ENCODE peak calls at places on chromosomes 12 and 14, in five cellular contexts. L, A, E, C and X are unnamed samples.

GRCh38 chr12:102484017-102484731 is 3.8 kb upstream of the IGF1 start:
- DNase-seq in A (peak; percentile 11), L (peak; percentile 39), C (peak; percentile 78), E (peak; percentile 73), X (peak; percentile 16)

GRCh38 chr12:2675776-2676175 is 119.0 kb upstream of the FKBP4 start:
- DNase-seq in A (no peak), C (no peak), E (no peak), L (no peak), X (no peak)

GRCh38 chr14:104133496-104133895 is 4.9 kb upstream of the KIF26A start:
- DNase-seq in E (no peak), C (no peak), A (no peak), L (no peak), X (no peak)

GRCh38 chr12:114769634-114770033 is 85.7 kb upstream of the TBX3 start:
- DNase-seq in L (no peak), E (no peak), C (no peak), A (no peak), X (peak; percentile 26)

GRCh38 chr12:108457734-108458361 is 57.2 kb upstream of the FICD start:
- DNase-seq in L (no peak), E (no peak), C (no peak), A (no peak), X (no peak)

GRCh38 chr12:109087250-109087649 is 6.0 kb downstream of the ALKBH2 start:
- DNase-seq in L (no peak), E (no peak), A (no peak), C (no peak), X (peak; percentile 1)

GRCh38 chr12:122909442-122910288 is 13.7 kb upstream of the VPS37B start:
- DNase-seq in A (no peak), C (no peak), E (peak; percentile 33), L (no peak), X (no peak)

GRCh38 chr14:74522740-74523139 is 29.2 kb downstream of the ISCA2 start:
- DNase-seq in A (no peak), C (no peak), L (no peak), E (no peak), X (no peak)

GRCh38 chr14:35628989-35629388 is 95.0 kb downstream of the INSM2 start:
- DNase-seq in C (no peak), E (no peak), L (peak; percentile 3), A (no peak), X (no peak)

GRCh38 chr12:51371295-51371953 is 19.8 kb downstream of the GALNT6 start:
- DNase-seq in L (peak; percentile 98), C (no peak), E (peak; percentile 56), A (peak; percentile 97), X (peak; percentile 95)

GRCh38 chr12:10721654-10722501 is 1.2 kb downstream of the YBX3 start:
- DNase-seq in A (peak; percentile 98), E (peak; percentile 91), C (peak; percentile 56), L (peak; percentile 96), X (peak; percentile 97)

GRCh38 chr12:106098691-106099200 is 40.0 kb downstream of the NUAK1 start:
- DNase-seq in A (no peak), C (no peak), E (peak; percentile 42), L (no peak), X (no peak)

GRCh38 chr12:113722747-113723146 is 243.4 kb downstream of the RBM19 start:
- DNase-seq in C (no peak), A (no peak), E (no peak), L (no peak), X (no peak)

GRCh38 chr14:59177229-59177628 is 11.2 kb upstream of the DAAM1 start:
- DNase-seq in L (no peak), C (no peak), E (no peak), A (no peak), X (no peak)

GRCh38 chr12:101165319-101165718 is 44.7 kb downstream of the SLC5A8 start:
- DNase-seq in L (no peak), A (no peak), E (no peak), C (no peak), X (peak; percentile 47)

GRCh38 chr12:10241781-10242180 is 29.1 kb downstream of the GABARAPL1 start:
- DNase-seq in L (no peak), C (no peak), A (no peak), E (peak; percentile 30), X (no peak)

GRCh38 chr14:62661818-62662217 is 383.4 kb downstream of the KCNH5 start:
- DNase-seq in C (peak; percentile 7), E (peak; percentile 80), A (peak; percentile 26), L (peak; percentile 32), X (peak; percentile 59)

GRCh38 chr12:24069532-24070395 is 120.3 kb upstream of the SOX5 start:
- DNase-seq in A (peak; percentile 43), C (no peak), E (peak; percentile 77), L (peak; percentile 39), X (peak; percentile 29)

GRCh38 chr12:45208604-45209487 is 7.0 kb upstream of the ANO6 start:
- DNase-seq in E (no peak), L (peak; percentile 49), A (peak; percentile 37), C (no peak), X (peak; percentile 25)

GRCh38 chr14:20429801-20430669 is 5.9 kb downstream of the KLHL33 start:
- DNase-seq in E (no peak), A (no peak), L (no peak), C (no peak), X (no peak)

GRCh38 chr12:7797698-7798398 is 8.6 kb downstream of the NANOG start:
- DNase-seq in C (no peak), A (peak; percentile 10), L (peak; percentile 25), E (peak; percentile 12), X (peak; percentile 40)

GRCh38 chr14:60509438-60510253 is 700 bp downstream of the SIX6 start:
- DNase-seq in L (peak; percentile 29), E (no peak), C (no peak), A (no peak), X (peak; percentile 24)

DNA sequence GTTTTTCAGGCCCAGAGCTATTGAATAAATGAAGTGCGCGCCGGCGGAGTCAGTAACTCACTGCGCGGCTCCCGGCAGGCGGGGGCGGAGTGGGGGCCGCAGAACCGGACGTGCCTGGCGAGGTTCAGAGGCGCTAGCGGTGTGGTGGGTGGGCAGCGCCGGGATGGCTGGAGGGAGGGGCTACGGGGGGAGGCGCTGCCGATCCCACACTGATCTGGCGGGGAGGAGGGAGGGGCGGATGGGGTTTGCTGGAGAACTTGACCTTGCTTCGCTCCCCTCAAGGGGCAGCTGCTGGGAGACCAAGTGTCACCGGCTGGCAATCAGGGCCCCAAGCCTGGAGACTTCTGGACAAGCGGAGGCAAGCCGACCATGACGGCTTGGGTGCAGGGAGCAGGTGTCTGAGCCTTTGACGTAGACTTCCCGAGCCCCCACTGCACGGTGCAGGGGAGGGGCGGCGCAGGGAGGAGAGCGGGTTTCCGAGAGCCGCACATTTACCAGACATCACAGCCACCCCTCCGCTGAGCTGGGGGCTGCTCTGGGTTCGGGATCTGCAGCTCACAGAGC is 174.1 kb upstream of the RTL1 start:
- DNase-seq in C (no peak), E (peak; percentile 18), A (peak; percentile 49), L (peak; percentile 68), X (no peak)
- TF ChIP-seq EZH2 in C (no peak), E (no peak), A (no peak), L (peak; percentile 35), X (no peak)

DNA sequence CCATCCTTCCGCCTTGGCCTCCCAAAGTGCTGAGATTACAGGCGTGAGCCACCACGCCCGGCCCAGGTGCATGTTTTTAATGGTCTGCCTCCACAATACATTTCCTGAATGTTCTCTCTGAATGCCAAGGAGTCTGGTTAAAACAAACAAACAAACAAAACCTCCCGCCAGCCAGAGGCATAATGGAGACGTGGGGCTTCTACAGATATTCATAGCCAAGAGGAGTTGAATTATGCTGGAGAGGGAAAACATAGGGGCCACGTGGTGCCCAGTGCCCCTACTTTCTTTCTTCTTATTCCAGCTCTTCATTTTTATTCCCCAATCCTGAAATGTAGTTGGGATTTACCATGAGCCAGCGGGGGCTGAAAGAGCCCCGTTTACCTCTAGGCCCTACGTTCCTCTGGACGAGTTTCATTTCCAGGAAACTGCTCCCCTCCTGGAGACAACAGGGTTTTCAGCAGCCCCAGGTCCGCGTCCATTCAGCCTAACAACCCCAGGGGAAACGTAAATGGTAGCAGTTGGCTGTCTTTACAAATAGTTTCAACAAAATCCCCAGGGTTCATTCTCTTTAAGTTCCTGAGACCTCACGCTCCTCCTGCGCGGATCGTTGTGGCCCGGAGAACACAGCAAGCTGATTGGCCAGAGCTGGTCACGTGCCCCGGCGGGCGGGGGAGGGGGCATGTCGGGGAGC is 108.5 kb upstream of the ESRRB start:
- DNase-seq in L (peak; percentile 28), A (peak; percentile 8), C (no peak), E (peak; percentile 64), X (no peak)
- TF ChIP-seq CTCF in L (peak; percentile 33), A (no peak), C (no peak), E (no peak), X (peak; percentile 12)

GRCh38 chr14:99272669-99273024 is 650 bp upstream of the BCL11B start:
- DNase-seq in L (no peak), C (no peak), E (no peak), A (no peak), X (no peak)

GRCh38 chr14:99273724-99274345 is 1.8 kb upstream of the BCL11B start:
- DNase-seq in C (no peak), L (peak; percentile 6), A (no peak), E (peak; percentile 56), X (peak; percentile 40)

GRCh38 chr14:99271951-99272668 is at the start of gene BCL11B:
- DNase-seq in C (peak; percentile 80), A (peak; percentile 76), E (peak; percentile 99), L (peak; percentile 83), X (peak; percentile 88)

GRCh38 chr14:99274346-99275221 is 2.6 kb upstream of the BCL11B start:
- DNase-seq in L (peak; percentile 85), E (peak; percentile 98), A (peak; percentile 75), C (peak; percentile 14), X (peak; percentile 89)

DNA sequence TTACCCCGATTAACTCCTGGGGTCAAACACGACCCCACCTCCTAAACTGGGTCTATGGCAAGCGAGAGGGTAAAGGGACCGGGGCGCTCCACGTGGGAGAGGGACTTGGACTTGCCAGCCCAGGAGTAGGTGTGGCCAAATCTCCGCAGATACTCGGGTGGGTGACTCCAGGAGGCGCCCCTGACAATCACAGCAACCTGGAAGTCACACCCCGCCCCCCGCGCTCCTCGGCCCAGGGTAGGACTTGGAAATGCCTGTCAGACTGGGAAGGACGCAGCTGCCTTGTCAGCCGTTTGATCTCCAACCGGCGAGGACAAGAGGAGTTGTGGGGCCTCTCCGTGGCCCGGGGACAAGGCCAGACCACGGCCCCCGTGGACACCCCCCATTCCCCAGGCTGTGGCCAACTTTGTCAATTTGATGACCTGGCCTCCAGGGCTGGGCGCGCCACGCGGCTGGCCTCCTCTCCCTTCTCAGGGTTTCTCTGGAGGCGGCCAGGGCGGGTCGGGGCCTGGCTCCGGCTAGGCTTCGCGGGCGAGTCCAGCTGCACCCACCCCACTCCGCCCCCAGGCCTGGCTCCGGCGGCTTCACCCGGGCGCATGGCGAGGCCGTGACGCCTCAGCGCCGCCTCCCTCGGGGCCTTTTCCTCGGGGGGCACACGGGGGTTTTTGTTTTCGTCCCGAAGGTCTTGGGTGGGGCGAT is 1.2 kb upstream of the BCL11B start:
- DNase-seq in C (no peak), A (no peak), E (peak; percentile 90), L (peak; percentile 17), X (peak; percentile 62)
- TF ChIP-seq EZH2 in C (no peak), A (no peak), E (no peak), L (peak; percentile 82), X (no peak)

GRCh38 chr12:26046203-26046602 is 78.6 kb downstream of the BHLHE41 start:
- DNase-seq in E (peak; percentile 39), L (no peak), A (no peak), C (no peak), X (no peak)

GRCh38 chr12:26043139-26044006 is 81.5 kb downstream of the BHLHE41 start:
- DNase-seq in E (no peak), C (no peak), L (peak; percentile 35), A (no peak), X (no peak)

GRCh38 chr12:26044007-26044394 is 80.8 kb downstream of the BHLHE41 start:
- DNase-seq in A (peak; percentile 31), L (peak; percentile 60), E (no peak), C (no peak), X (no peak)

GRCh38 chr12:26042645-26043044 is 82.2 kb downstream of the BHLHE41 start:
- DNase-seq in A (no peak), L (no peak), E (no peak), C (no peak), X (no peak)

GRCh38 chr12:26044592-26044991 is 80.2 kb downstream of the BHLHE41 start:
- DNase-seq in L (no peak), A (no peak), E (no peak), C (no peak), X (no peak)
- TF ChIP-seq CTCF in L (no peak), A (no peak), E (peak; percentile 26), C (no peak), X (no peak)